ENCODE peak calls at places on chromosomes 6 and 20, in ten cellular contexts. Z is Calu3; K is activated CD4-positive, alpha-beta T cell treated with anti-CD3 and anti-CD28 coated beads, Interleukin-2, amount 50 U/mL, for 24 hours; A is sciatic nerve; G is NCI-H510A treated with DMSO at 0.1 percent for 48 hours; O is hippocampal formation; R is NAMALWA; J is left ventricle myocardium superior; P is mesenteric fat pad; M is HEK293T. Q is an unnamed sample.

GRCh38 chr6:36712816-36713215 is 15.2 kb downstream of the RAB44 start:
- DNase-seq in Z (no peak), K (no peak), A (no peak), G (no peak), O (no peak), R (no peak), J (no peak), P (peak; percentile 8), M (no peak), Q (no peak)

GRCh38 chr6:33781105-33781975 is 7.6 kb downstream of the LEMD2 start:
- DNase-seq in Z (peak; percentile 80), K (no peak), A (no peak), G (no peak), O (no peak), R (no peak), J (no peak), P (no peak), M (no peak), Q (no peak)

GRCh38 chr6:43926644-43927524 is 156.9 kb downstream of the VEGFA start:
- DNase-seq in Z (peak; percentile 98), K (no peak), A (no peak), G (peak; percentile 88), O (peak; percentile 9), R (no peak), J (no peak), P (no peak), M (peak; percentile 49), Q (no peak)

GRCh38 chr6:42118162-42119001 is 24.0 kb downstream of the C6orf132 start:
- DNase-seq in Z (peak; percentile 94), K (no peak), A (no peak), G (no peak), O (no peak), R (no peak), J (peak; percentile 87), P (no peak), M (no peak), Q (no peak)

GRCh38 chr20:56414842-56415765 is 3.0 kb downstream of the CASS4 start:
- DNase-seq in Z (no peak), K (no peak), A (no peak), G (no peak), O (no peak), R (no peak), J (no peak), P (no peak), M (no peak), Q (peak; percentile 78)

GRCh38 chr6:47149554-47149953 is 107.4 kb upstream of the ADGRF1 start:
- DNase-seq in Z (no peak), K (no peak), A (no peak), G (no peak), O (no peak), R (no peak), J (no peak), P (no peak), M (no peak), Q (no peak)

GRCh38 chr6:166204852-166205650 is 37.4 kb upstream of the TBXT start:
- DNase-seq in Z (no peak), K (no peak), A (no peak), G (peak; percentile 25), O (no peak), R (no peak), J (no peak), P (peak; percentile 68), M (peak; percentile 28), Q (no peak)

GRCh38 chr6:148273962-148274752 is 68.5 kb upstream of the SASH1 start:
- DNase-seq in Z (no peak), K (no peak), A (no peak), G (no peak), O (no peak), R (no peak), J (no peak), P (no peak), M (no peak), Q (peak; percentile 15)

GRCh38 chr6:53984581-53984980 is 126.7 kb upstream of the MLIP start:
- DNase-seq in Z (no peak), K (no peak), A (no peak), G (no peak), O (no peak), R (no peak), J (no peak), P (no peak), M (no peak), Q (no peak)

GRCh38 chr20:54891907-54892306 is 416.5 kb downstream of the DOK5 start:
- DNase-seq in Z (no peak), K (no peak), A (no peak), G (no peak), O (no peak), R (no peak), J (no peak), P (no peak), M (no peak), Q (no peak)

GRCh38 chr6:113411006-113411405 is 446.1 kb upstream of the MARCKS start:
- DNase-seq in Z (peak; percentile 24), K (no peak), A (no peak), G (no peak), O (no peak), R (no peak), J (no peak), P (no peak), M (no peak), Q (peak; percentile 9)

GRCh38 chr6:166465671-166466087 is 82.9 kb upstream of the MPC1 start:
- DNase-seq in Z (no peak), K (no peak), A (peak; percentile 60), G (no peak), O (peak; percentile 31), R (no peak), J (peak; percentile 69), P (no peak), M (no peak), Q (peak; percentile 56)

GRCh38 chr6:30882764-30883475 is 1.4 kb upstream of the DDR1 start:
- DNase-seq in Z (peak; percentile 94), K (no peak), A (peak; percentile 62), G (peak; percentile 62), O (no peak), R (peak; percentile 28), J (no peak), P (peak; percentile 88), M (no peak), Q (no peak)

GRCh38 chr6:114941078-114941477 is 598.3 kb upstream of the HS3ST5 start:
- DNase-seq in Z (no peak), K (no peak), A (no peak), G (peak; percentile 30), O (no peak), R (no peak), J (no peak), P (no peak), M (peak; percentile 63), Q (no peak)

Q was measured in HCEC 1CT.